ENCODE peak calls at places on chromosome 19, in four cellular contexts. Q is SK-N-SH, T is GM12878, E is K562. P is an unnamed sample.

GRCh38 chr19:52398091-52398461 is 427 bp downstream of the ZNF528 start:
- DNase-seq in Q (peak; percentile 64), T (no peak), E (peak; percentile 16), P (no peak)

GRCh38 chr19:45187421-45188100 is 9.0 kb downstream of the BLOC1S3 start:
- DNase-seq in Q (peak; percentile 67), T (no peak), E (peak; percentile 65), P (no peak)

GRCh38 chr19:43731854-43732253 is 16.0 kb downstream of the IRGC start:
- DNase-seq in Q (no peak), T (no peak), E (no peak), P (no peak)

GRCh38 chr19:1810439-1811160 is 1.5 kb downstream of the ATP8B3 start:
- DNase-seq in Q (no peak), T (no peak), E (no peak), P (no peak)

GRCh38 chr19:33143897-33144405 is 12.0 kb downstream of the WDR88 start:
- DNase-seq in Q (peak; percentile 88), T (no peak), E (peak; percentile 86), P (peak; percentile 58)

GRCh38 chr19:29620931-29621351 is 14.9 kb downstream of the POP4 start:
- DNase-seq in Q (no peak), T (no peak), E (no peak), P (no peak)

GRCh38 chr19:2210987-2211740 is 25.0 kb downstream of the PLEKHJ1 start:
- DNase-seq in Q (no peak), T (no peak), E (no peak), P (no peak)

GRCh38 chr19:29121684-29122083 is 91.3 kb downstream of the UQCRFS1 start:
- DNase-seq in Q (peak; percentile 32), T (no peak), E (peak; percentile 62), P (no peak)

GRCh38 chr19:1811472-1811894 is 593 bp downstream of the ATP8B3 start:
- DNase-seq in Q (peak; percentile 66), T (no peak), E (peak; percentile 90), P (peak; percentile 79)

GRCh38 chr19:57103573-57104277 is 16.1 kb upstream of the USP29 start:
- DNase-seq in Q (peak; percentile 79), T (peak; percentile 15), E (peak; percentile 54), P (peak; percentile 69)

GRCh38 chr19:49362926-49363264 is 679 bp upstream of the TEAD2 start:
- DNase-seq in Q (peak; percentile 48), T (no peak), E (no peak), P (no peak)
- TF ChIP-seq JUND in Q (no peak), T (no peak), E (no peak), P (no peak)

DNA sequence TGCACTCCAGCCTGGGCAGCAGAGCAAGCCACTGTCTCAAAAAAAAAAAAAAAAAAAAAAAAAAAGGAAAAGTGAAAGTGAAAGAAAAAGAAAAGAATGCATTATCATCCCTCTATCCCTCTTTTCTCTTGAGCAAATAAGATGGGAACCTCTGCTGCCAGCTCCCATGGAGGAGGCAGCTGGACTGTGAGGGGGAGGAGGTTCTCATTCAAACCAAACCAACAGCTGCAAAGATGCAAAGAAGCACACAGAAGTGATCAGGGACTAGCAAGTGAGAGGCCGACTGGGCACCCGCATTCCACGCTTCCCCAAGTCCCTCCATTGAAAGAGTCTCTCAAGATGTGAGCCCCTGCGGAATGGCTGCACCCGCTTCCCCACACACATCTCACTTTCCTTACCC is 63.5 kb downstream of the TSHZ3 start:
- DNase-seq in Q (no peak), T (no peak), E (no peak), P (no peak)
- TF ChIP-seq JUND in Q (no peak), T (no peak), E (no peak), P (no peak)

DNA sequence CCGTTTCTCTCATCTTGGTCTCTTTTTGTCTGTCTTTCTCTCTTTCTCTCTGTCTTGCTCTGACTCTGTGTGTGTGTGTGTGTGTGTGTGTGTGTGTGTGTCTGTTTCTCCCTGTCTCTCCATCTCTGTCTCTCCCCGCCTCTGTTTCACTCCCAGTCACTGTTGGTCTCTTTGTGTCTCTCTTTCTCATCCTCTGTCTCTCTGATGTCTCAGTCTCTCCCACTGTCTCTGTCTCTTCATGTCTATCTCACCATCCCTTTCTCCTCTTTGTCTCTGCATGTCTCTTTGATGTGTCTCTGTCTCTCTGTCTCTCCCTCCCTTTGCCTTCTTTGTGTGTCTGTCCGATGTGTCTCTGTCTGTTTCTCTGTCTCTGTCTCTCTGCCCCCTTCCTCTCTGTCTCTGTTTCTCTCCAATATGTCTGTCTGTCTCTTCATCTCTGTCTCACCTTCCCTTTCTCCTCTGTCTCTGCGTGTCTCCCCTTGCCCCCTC is 2.5 kb downstream of the NFIC start:
- DNase-seq in Q (no peak), T (no peak), E (no peak), P (no peak)
- TF ChIP-seq JUND in Q (no peak), T (no peak), E (no peak), P (no peak)

GRCh38 chr19:24003537-24003936 is 83.5 kb upstream of the ZNF254 start:
- DNase-seq in Q (no peak), T (no peak), E (no peak), P (no peak)
- TF ChIP-seq JUND in Q (no peak), T (no peak), E (no peak), P (no peak)

P was measured in T47D.